ENCODE peak calls at places on chromosomes 7 and 10, in seven cellular contexts. K is HCT116; V is COR-L47; E is AG04450; M is activated CD4-positive, alpha-beta T cell treated with anti-CD3 and anti-CD28 coated beads for 24 hours; U is naive thymus-derived CD4-positive, alpha-beta T cell; S is CD8-positive, alpha-beta T cell. Q is an unnamed sample.

GRCh38 chr10:126421745-126422144 is 33.5 kb upstream of the ADAM12 start:
- DNase-seq in S (no peak), E (peak), U (no peak), K (no peak), M (no peak), V (no peak), Q (no peak)

GRCh38 chr7:27096756-27097514 is 1.1 kb upstream of the HOXA1 start:
- DNase-seq in V (no peak), E (no peak), M (no peak), U (no peak), K (no peak), S (no peak), Q (no peak)

GRCh38 chr7:140640727-140641531 is at the start of gene DENND2A:
- DNase-seq in S (no peak), U (no peak), E (peak), V (peak), K (no peak), M (no peak), Q (no peak)

GRCh38 chr7:11760372-11760771 is 71.6 kb downstream of the THSD7A start:
- DNase-seq in S (no peak), U (no peak), V (peak), M (no peak), E (no peak), K (no peak), Q (no peak)

GRCh38 chr10:33733058-33733457 is 398.6 kb upstream of the NRP1 start:
- DNase-seq in V (no peak), E (no peak), K (no peak), U (no peak), M (no peak), S (no peak), Q (no peak)

GRCh38 chr7:70542750-70543376 is 589.1 kb upstream of the GALNT17 start:
- DNase-seq in U (no peak), M (no peak), K (no peak), S (no peak), V (no peak), E (no peak), Q (no peak)

GRCh38 chr10:101018600-101019439 is 12.1 kb downstream of the PDZD7 start:
- DNase-seq in V (peak), U (peak), E (no peak), S (peak), K (peak), M (peak), Q (peak)

GRCh38 chr10:58807631-58808024 is 295.0 kb downstream of the BICC1 start:
- DNase-seq in V (no peak), K (no peak), U (no peak), M (no peak), S (no peak), E (no peak), Q (no peak)

GRCh38 chr7:12757443-12757842 is 70.0 kb downstream of the ARL4A start:
- DNase-seq in V (no peak), E (peak), S (no peak), K (no peak), M (no peak), U (no peak), Q (no peak)

GRCh38 chr7:23467281-23467680 is 3.0 kb downstream of the IGF2BP3 start:
- DNase-seq in M (no peak), E (no peak), U (no peak), V (no peak), S (no peak), K (no peak), Q (no peak)

GRCh38 chr10:92834331-92834730 is 14.0 kb upstream of the EXOC6 start:
- DNase-seq in E (no peak), U (no peak), M (no peak), V (no peak), S (no peak), K (no peak), Q (no peak)

Q was measured in activated T-helper 2 cell treated with anti-CD3 and anti-CD28 coated beads, Interferon-gamma antibody, Interleukin-2, Interleukin-4, amounts not matched to agents 10 μg/mL and 5 μg/mL and 100 μg/mL, durations not matched to agents 14 hours and 24 hours and 36 hours.